ENCODE peak calls at places on chromosomes 12 and 14, in six cellular contexts. E is Panc1, O is suprapubic skin, Y is stomach, J is HCT116, L is GM12892. I is an unnamed sample.

GRCh38 chr14:89598548-89599186 is 181.6 kb upstream of the FOXN3 start:
- DNase-seq in Y (no peak), J (peak), E (no peak), O (no peak), L (no peak), I (no peak)

GRCh38 chr14:87148655-87149054 is 844.3 kb downstream of the GALC start:
- DNase-seq in L (no peak), Y (no peak), E (no peak), J (no peak), O (no peak), I (no peak)

GRCh38 chr12:39064712-39065111 is 159.3 kb upstream of the CPNE8 start:
- DNase-seq in L (no peak), O (no peak), E (no peak), Y (no peak), J (no peak), I (no peak)

GRCh38 chr12:27177716-27178115 is 66.4 kb upstream of the STK38L start:
- DNase-seq in Y (no peak), J (no peak), E (no peak), O (no peak), L (no peak), I (no peak)

GRCh38 chr12:111169032-111169431 is 199.9 kb downstream of the PHETA1 start:
- DNase-seq in E (no peak), J (no peak), L (no peak), Y (no peak), O (no peak), I (no peak)

GRCh38 chr14:22407033-22407432 is 182.0 kb downstream of the DAD1 start:
- DNase-seq in L (no peak), E (no peak), Y (no peak), O (no peak), J (no peak), I (no peak)

GRCh38 chr14:82159624-82160023 is 626.0 kb upstream of the SEL1L start:
- DNase-seq in O (no peak), J (no peak), L (no peak), E (no peak), Y (no peak), I (no peak)

GRCh38 chr14:67622675-67623074 is 3.0 kb downstream of the ARG2 start:
- DNase-seq in O (no peak), L (no peak), Y (no peak), J (no peak), E (no peak), I (no peak)

GRCh38 chr12:108773798-108774788 is 42.8 kb upstream of the CORO1C start:
- DNase-seq in J (no peak), O (peak), Y (peak), E (no peak), L (no peak), I (peak)

GRCh38 chr12:48053883-48054282 is 49.6 kb upstream of the COL2A1 start:
- DNase-seq in O (no peak), E (no peak), Y (no peak), L (no peak), J (no peak), I (no peak)

DNA sequence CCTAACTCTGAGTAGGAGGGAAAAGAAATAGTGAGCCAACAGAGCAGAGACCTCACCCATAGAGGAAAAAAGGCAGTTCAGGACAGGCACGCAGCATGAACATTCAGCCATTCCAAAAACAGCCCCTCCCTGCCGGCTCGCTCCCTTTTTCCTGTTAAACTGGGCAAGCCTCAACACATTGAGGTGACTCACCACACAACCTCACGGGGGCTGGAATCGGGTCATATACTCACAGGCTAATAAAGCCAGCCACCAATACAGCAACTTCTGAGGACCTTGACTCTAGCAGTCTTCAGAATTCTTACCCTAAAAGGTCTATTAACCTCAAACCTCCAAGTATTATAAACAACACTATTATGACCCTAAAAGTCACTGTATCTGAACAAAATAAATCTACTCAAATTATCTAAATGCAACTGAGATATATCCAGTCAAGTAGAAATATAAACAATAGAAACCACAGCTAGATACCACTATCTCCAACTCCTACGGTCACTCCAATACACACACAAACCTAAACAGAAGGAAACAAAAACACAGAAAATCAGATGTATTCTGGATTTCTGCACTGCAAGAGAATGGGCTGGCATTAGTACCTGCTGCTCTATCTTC is 6.3 kb downstream of the YBX3 start:
- DNase-seq in O (peak), J (peak), E (no peak), Y (peak), L (no peak), I (peak)
- TF ChIP-seq POLR2AphosphoS5 in O (no peak), J (peak), E (no peak), Y (peak), L (no peak), I (peak)

DNA sequence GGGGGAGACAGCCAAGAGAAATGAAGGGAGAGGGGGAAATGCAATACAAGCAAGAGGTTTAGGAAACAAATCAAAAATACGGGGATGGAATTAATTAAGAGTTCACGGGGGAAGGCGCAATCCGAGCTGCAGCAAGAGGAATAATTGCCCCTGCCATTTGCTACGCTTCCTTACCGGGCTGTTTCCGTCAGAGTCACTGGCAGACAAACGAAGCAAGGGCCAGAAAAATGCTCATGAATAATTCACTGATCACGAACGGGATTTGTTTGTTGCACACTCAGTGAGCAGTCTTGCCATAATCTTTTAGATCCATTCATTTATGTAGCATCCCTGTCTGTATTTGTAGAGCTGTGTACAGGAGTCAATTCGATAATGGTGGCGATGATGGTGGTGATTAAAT is 39.0 kb downstream of the PLXNC1 start:
- DNase-seq in O (no peak), J (no peak), Y (no peak), L (no peak), E (no peak), I (no peak)
- TF ChIP-seq POLR2AphosphoS5 in O (no peak), J (no peak), Y (no peak), L (no peak), E (no peak), I (no peak)

GRCh38 chr14:75229923-75230792 is 48.5 kb upstream of the FOS start:
- DNase-seq in Y (peak), J (peak), O (no peak), E (no peak), L (no peak), I (no peak)
- TF ChIP-seq POLR2AphosphoS5 in Y (peak), J (peak), O (no peak), E (no peak), L (no peak), I (no peak)

DNA sequence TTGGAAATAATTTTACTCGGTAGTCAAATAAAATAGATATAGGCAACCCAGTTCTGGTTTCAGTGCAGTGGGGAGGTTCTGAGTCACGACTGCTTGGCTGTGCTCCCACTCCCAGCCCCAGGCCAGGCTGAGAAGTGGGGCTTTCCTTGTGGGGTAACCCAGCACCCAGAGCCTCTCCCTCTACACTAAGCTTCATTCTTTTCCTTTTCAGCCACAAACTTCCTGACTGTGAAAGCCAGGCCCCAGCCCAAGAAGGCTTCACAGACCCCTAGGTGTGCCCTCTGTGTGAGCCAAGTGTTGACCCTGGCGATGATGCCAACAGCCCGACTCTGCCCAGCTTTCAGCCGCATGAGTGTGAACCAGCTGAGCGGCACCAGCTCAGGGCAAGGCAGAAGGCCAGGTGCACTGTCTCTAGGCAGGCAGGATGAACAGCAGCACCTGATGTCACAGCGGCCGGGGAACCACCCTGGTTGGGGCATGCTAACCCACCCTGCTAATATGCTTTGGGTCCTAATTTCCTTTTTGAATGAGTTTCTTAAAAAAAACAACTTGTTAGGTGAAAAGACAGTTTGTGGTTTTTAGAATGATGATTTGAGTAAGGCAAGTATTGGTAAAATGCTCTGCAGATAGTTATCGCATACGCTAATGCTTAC is 42.2 kb upstream of the ATP23 start:
- DNase-seq in J (no peak), L (peak), O (no peak), E (no peak), Y (peak), I (no peak)
- TF ChIP-seq POLR2AphosphoS5 in J (no peak), L (no peak), O (no peak), E (no peak), Y (no peak), I (no peak)

I was measured in esophagus muscularis mucosa.